ENCODE peak calls at places on chromosomes 4 and X, in eight cellular contexts. F, U, S, J, Y, M, A and D are unnamed samples.

GRCh38 chr4:150308824-150309472 is 230.7 kb downstream of the DCLK2 start:
- DNase-seq in F (no peak), U (no peak), S (no peak), J (no peak), Y (no peak), M (peak; percentile 65), A (no peak), D (peak; percentile 64)

GRCh38 chrX:13418126-13419091 is 98.6 kb upstream of the ATXN3L start:
- DNase-seq in F (no peak), U (no peak), S (no peak), J (no peak), Y (no peak), M (peak; percentile 48), A (no peak), D (peak; percentile 42)

GRCh38 chrX:23333842-23334535 is 660 bp upstream of the PTCHD1 start:
- DNase-seq in F (no peak), U (no peak), S (no peak), J (no peak), Y (peak; percentile 89), M (no peak), A (no peak), D (no peak)

GRCh38 chr4:1017211-1017610 is 5.8 kb downstream of the FGFRL1 start:
- DNase-seq in F (no peak), U (no peak), S (no peak), J (no peak), Y (no peak), M (no peak), A (no peak), D (no peak)

GRCh38 chrX:107659768-107660167 is 31.5 kb downstream of the PRPS1 start:
- DNase-seq in F (peak; percentile 57), U (no peak), S (no peak), J (no peak), Y (no peak), M (peak; percentile 73), A (no peak), D (peak; percentile 50)

GRCh38 chr4:137806420-137806819 is 274.1 kb upstream of the PCDH18 start:
- DNase-seq in F (no peak), U (no peak), S (no peak), J (no peak), Y (no peak), M (no peak), A (no peak), D (no peak)

GRCh38 chr4:141127884-141128283 is 5.4 kb downstream of the RNF150 start:
- DNase-seq in F (no peak), U (no peak), S (no peak), J (no peak), Y (no peak), M (peak; percentile 28), A (no peak), D (no peak)

GRCh38 chrX:37701588-37701987 is 16.0 kb downstream of the XK start:
- DNase-seq in F (no peak), U (no peak), S (no peak), J (no peak), Y (peak; percentile 53), M (no peak), A (no peak), D (no peak)

GRCh38 chr4:129641179-129641578 is 545.2 kb downstream of the C4orf33 start:
- DNase-seq in F (peak; percentile 71), U (no peak), S (peak; percentile 29), J (peak; percentile 30), Y (peak; percentile 88), M (peak; percentile 60), A (peak; percentile 63), D (peak; percentile 48)

GRCh38 chr4:6749340-6750171 is 33.0 kb upstream of the KIAA0232 start:
- DNase-seq in F (no peak), U (no peak), S (no peak), J (no peak), Y (peak; percentile 47), M (peak; percentile 75), A (no peak), D (peak; percentile 15)

GRCh38 chr4:92234393-92235176 is 69.2 kb upstream of the GRID2 start:
- DNase-seq in F (no peak), U (no peak), S (no peak), J (no peak), Y (no peak), M (peak; percentile 91), A (no peak), D (peak; percentile 99)

GRCh38 chrX:110002300-110003166 is at the start of gene TMEM164:
- DNase-seq in F (peak; percentile 96), U (peak; percentile 74), S (peak; percentile 81), J (peak; percentile 50), Y (peak; percentile 87), M (peak; percentile 70), A (peak; percentile 79), D (peak; percentile 83)

GRCh38 chr4:55069248-55069647 is 56.1 kb downstream of the KDR start:
- DNase-seq in F (no peak), U (no peak), S (no peak), J (no peak), Y (no peak), M (peak; percentile 33), A (no peak), D (peak; percentile 64)

GRCh38 chrX:46554942-46555341 is 9.7 kb upstream of the ZNF674 start:
- DNase-seq in F (peak; percentile 31), U (no peak), S (no peak), J (no peak), Y (no peak), M (peak; percentile 60), A (no peak), D (peak; percentile 53)

GRCh38 chrX:6550999-6551398 is 16.1 kb upstream of the VCX3A start:
- DNase-seq in F (no peak), U (no peak), S (no peak), J (no peak), Y (no peak), M (no peak), A (no peak), D (no peak)

GRCh38 chr4:7867701-7868429 is 71.8 kb downstream of the AFAP1 start:
- DNase-seq in F (no peak), U (no peak), S (peak; percentile 32), J (no peak), Y (no peak), M (peak; percentile 59), A (no peak), D (peak; percentile 45)

GRCh38 chr4:163003979-163004378 is 162.7 kb downstream of the NAF1 start:
- DNase-seq in F (no peak), U (no peak), S (no peak), J (no peak), Y (peak; percentile 50), M (no peak), A (no peak), D (no peak)

GRCh38 chr4:98921292-98921691 is 7.6 kb downstream of the EIF4E start:
- DNase-seq in F (no peak), U (no peak), S (no peak), J (no peak), Y (no peak), M (no peak), A (no peak), D (no peak)

GRCh38 chrX:43655151-43655676 is 885 bp upstream of the MAOA start:
- DNase-seq in F (no peak), U (no peak), S (peak; percentile 15), J (no peak), Y (peak; percentile 81), M (peak; percentile 44), A (no peak), D (peak; percentile 49)

GRCh38 chr4:108043536-108043935 is 53.8 kb downstream of the HADH start:
- DNase-seq in F (no peak), U (peak; percentile 76), S (no peak), J (no peak), Y (peak; percentile 60), M (peak; percentile 27), A (peak; percentile 61), D (no peak)

GRCh38 chr4:42151568-42152506 is 618 bp downstream of the BEND4 start:
- DNase-seq in F (no peak), U (peak; percentile 56), S (peak; percentile 17), J (peak; percentile 54), Y (peak; percentile 96), M (no peak), A (peak; percentile 87), D (no peak)

GRCh38 chr4:76830612-76831474 is 67.1 kb downstream of the SOWAHB start:
- DNase-seq in F (no peak), U (no peak), S (no peak), J (peak; percentile 1), Y (peak; percentile 71), M (peak; percentile 81), A (no peak), D (peak; percentile 77)

GRCh38 chrX:85326234-85327059 is 53.0 kb downstream of the POF1B start:
- DNase-seq in F (no peak), U (no peak), S (no peak), J (no peak), Y (no peak), M (no peak), A (no peak), D (no peak)

GRCh38 chr4:84579410-84579791 is 3.5 kb upstream of the CDS1 start:
- DNase-seq in F (no peak), U (no peak), S (no peak), J (no peak), Y (peak; percentile 84), M (no peak), A (no peak), D (no peak)

GRCh38 chr4:1201851-1202525 is 29.6 kb upstream of the SPON2 start:
- DNase-seq in F (peak; percentile 91), U (no peak), S (peak; percentile 82), J (no peak), Y (peak; percentile 30), M (peak; percentile 98), A (peak; percentile 96), D (peak; percentile 100)

GRCh38 chr4:86011117-86011516 is 348.7 kb downstream of the MAPK10 start:
- DNase-seq in F (no peak), U (no peak), S (no peak), J (no peak), Y (no peak), M (peak; percentile 99), A (no peak), D (peak; percentile 74)

GRCh38 chr4:173545440-173545839 is 15.4 kb upstream of the HAND2 start:
- DNase-seq in F (no peak), U (no peak), S (no peak), J (no peak), Y (no peak), M (no peak), A (no peak), D (no peak)

GRCh38 chrX:14344172-14344940 is 185.0 kb upstream of the GLRA2 start:
- DNase-seq in F (peak; percentile 0), U (no peak), S (no peak), J (no peak), Y (no peak), M (no peak), A (no peak), D (no peak)

GRCh38 chr4:87153078-87153477 is 67.3 kb downstream of the KLHL8 start:
- DNase-seq in F (no peak), U (no peak), S (no peak), J (no peak), Y (no peak), M (no peak), A (no peak), D (no peak)

GRCh38 chrX:113305496-113305895 is 464.9 kb upstream of the AMOT start:
- DNase-seq in F (no peak), U (no peak), S (no peak), J (no peak), Y (no peak), M (peak; percentile 83), A (no peak), D (no peak)

GRCh38 chr4:102500371-102501175 is 586 bp upstream of the NFKB1 start:
- DNase-seq in F (peak; percentile 58), U (peak; percentile 54), S (peak; percentile 29), J (no peak), Y (peak; percentile 79), M (peak; percentile 38), A (no peak), D (peak; percentile 20)

GRCh38 chr4:170736710-170737109 is 647.0 kb upstream of the AADAT start:
- DNase-seq in F (no peak), U (no peak), S (no peak), J (no peak), Y (no peak), M (peak; percentile 45), A (no peak), D (peak; percentile 67)

GRCh38 chr4:20612313-20612712 is 87.9 kb upstream of the PACRGL start:
- DNase-seq in F (no peak), U (no peak), S (no peak), J (no peak), Y (no peak), M (peak; percentile 28), A (no peak), D (peak; percentile 73)

GRCh38 chr4:121582296-121582695 is 114.5 kb downstream of the ANXA5 start:
- DNase-seq in F (no peak), U (no peak), S (no peak), J (no peak), Y (no peak), M (peak; percentile 22), A (no peak), D (no peak)